ENCODE peak calls at places on chromosomes 12 and 14, in four cellular contexts. S is thyroid gland; R is upper lobe of right lung; D is CD8-positive, alpha-beta T cell. F is an unnamed sample. For H3K36me3, the result is how much of the 10 kb centered on the place peaks cover.

GRCh38 chr12:50314629-50315312 is 31.5 kb upstream of the LIMA1 start:
- DNase-seq in S (no peak), R (no peak), D (no peak), F (no peak)

GRCh38 chr14:101820283-101820798 is 58.8 kb downstream of the PPP2R5C start:
- DNase-seq in S (no peak), R (no peak), D (no peak), F (no peak)

GRCh38 chr14:30928462-30928861 is 54.1 kb downstream of the COCH start:
- DNase-seq in S (no peak), R (no peak), D (no peak), F (no peak)

GRCh38 chr12:81022531-81022930 is 55.3 kb upstream of the ACSS3 start:
- DNase-seq in S (no peak), R (no peak), D (no peak), F (no peak)

GRCh38 chr12:120767071-120768024 is 41.7 kb downstream of the ACADS start:
- DNase-seq in S (peak), R (no peak), D (no peak), F (no peak)

GRCh38 chr12:30794020-30794419 is 39.3 kb upstream of the CAPRIN2 start:
- DNase-seq in S (no peak), R (no peak), D (no peak), F (no peak)

GRCh38 chr14:79586401-79586800 is 624.9 kb downstream of the DIO2 start:
- DNase-seq in S (peak), R (peak), D (no peak), F (no peak)

GRCh38 chr14:74918380-74918779 is 4.7 kb downstream of the RPS6KL1 start:
- DNase-seq in S (no peak), R (no peak), D (no peak), F (no peak)

GRCh38 chr14:54814076-54814475 is 88.5 kb downstream of the GCH1 start:
- DNase-seq in S (no peak), R (no peak), D (no peak), F (no peak)

GRCh38 chr14:29016050-29016900 is 249.7 kb downstream of the FOXG1 start:
- DNase-seq in S (no peak), R (peak), D (no peak), F (no peak)

GRCh38 chr12:58433969-58434368 is 486.3 kb downstream of the LRIG3 start:
- DNase-seq in S (no peak), R (no peak), D (no peak), F (no peak)

GRCh38 chr12:51242896-51243295 is 4.3 kb downstream of the DAZAP2 start:
- DNase-seq in S (no peak), R (no peak), D (no peak), F (no peak)

GRCh38 chr12:4767181-4767580 is 47.0 kb downstream of the GALNT8 start:
- DNase-seq in S (no peak), R (no peak), D (no peak), F (no peak)

GRCh38 chr12:88237954-88238353 is 95.8 kb downstream of the TMTC3 start:
- DNase-seq in S (no peak), R (no peak), D (no peak), F (no peak)

GRCh38 chr14:102086346-102086971 is 385 bp downstream of the HSP90AA1 start:
- DNase-seq in S (peak), R (no peak), D (peak), F (no peak)

DNA sequence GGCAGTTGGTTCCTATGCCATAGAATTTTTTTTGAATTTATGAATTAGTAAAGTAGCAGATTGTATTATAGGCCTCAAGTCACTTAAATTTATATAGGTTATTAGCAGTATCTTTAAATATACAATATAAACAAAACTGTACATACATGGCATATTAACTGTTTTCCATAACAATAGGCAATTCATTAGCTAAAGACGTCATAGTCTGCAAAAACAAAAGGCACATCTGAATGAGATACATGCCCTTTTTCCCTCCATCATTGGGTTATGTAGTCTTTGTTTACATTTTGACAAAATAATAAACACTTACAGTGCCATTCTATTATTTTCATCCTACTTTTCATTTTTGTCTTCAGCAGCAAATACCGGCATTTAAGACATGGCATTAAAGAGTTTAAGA is 1.1 kb upstream of the VCPKMT start:
- DNase-seq in S (no peak), R (no peak), D (no peak), F (no peak)
- H3K36me3 ChIP-seq in S (under half), R (under half), D (under half), F (under half)

DNA sequence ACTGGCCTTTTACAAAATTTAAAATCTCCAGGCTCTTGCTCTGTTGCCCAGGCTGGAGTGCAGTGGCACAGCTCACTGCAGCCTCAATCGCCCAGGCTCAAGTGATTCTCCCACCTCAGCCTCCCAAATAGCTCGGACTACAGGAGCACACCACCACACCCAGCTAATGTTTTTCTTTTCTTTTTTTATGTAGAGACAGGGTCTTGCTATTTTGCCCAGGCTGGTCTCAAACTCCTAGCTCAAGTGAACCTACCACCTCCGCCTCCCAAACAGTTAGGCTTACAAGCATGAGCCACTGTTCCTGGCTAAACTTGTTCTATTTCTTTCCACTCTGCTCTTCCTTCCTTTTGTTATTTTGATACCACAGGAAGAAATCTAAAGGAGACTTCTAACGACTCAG is 15.2 kb downstream of the SYNJ2BP start:
- DNase-seq in S (no peak), R (no peak), D (no peak), F (no peak)
- H3K27ac ChIP-seq in S (no peak), R (no peak), D (no peak), F (no peak)

GRCh38 chr12:3326156-3326849 is 164.7 kb upstream of the PRMT8 start:
- DNase-seq in S (no peak), R (no peak), D (no peak), F (no peak)
- TF ChIP-seq CTCF in S (no peak), R (no peak), D (no peak), F (no peak)

DNA sequence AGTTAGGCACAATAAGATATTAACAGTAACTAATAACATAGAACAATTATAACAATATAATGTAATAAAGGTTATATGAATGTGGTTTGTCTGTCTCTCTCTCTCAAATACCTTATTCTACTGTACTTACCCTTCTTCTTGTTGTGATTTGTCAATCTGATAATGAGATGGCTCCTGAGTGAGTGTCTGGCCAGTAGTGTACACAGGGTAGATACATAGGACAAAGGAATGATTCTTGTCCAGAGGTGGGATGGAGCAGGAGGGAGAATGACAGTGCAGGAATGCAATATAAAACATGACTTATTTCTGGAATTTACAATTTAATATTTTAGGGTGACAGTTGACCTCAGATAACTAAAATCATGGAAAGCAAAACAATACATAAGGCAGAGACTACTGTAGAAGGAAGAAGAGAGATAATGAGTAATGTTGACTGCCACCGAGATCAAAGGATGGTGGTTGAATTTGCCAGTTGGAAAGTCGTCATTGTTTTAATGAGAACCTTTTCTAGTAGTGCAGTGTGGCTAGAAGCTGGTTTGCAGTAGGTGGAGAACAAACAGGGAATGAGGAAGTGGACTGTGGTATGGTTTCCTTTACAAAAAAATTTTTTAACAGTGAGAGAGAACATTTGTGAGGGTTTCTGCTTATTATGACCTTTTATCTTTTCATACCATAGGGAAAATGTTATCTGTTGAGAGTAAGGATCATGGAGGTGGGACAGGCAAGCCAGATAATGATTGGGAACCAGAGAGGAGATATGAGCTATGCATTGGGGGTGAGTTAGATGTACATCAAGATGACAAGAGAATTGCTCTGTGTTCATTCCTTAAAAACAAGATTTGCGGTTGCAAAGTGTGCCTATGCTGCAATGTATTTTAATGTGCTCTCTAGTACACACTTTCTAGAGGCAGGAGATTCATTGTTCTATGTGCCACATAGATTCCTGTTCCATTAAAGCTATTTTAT is 458.3 kb downstream of the BTG1 start:
- DNase-seq in S (no peak), R (no peak), D (no peak), F (no peak)
- H3K36me3 ChIP-seq in S (under half), R (under half), D (under half), F (under half)

DNA sequence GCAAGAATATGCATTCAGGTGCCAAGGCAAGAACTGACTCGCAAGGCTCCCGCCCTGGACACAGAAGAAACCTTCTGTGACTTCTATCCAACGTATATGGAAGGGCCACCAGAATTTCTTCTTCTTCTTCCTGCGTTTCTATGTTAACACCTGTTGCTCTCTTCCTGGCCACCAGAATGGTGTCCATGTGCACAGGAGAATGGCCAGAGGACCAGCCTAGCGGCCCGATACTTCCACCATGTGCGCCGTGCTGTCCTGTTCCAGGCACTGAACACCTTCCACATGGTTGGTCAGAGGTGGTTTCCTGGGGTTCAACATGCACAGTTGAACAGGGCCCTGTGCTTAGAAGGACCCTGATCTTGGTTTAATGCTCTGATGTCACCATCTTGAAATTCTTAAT is 455.8 kb downstream of the BCL11B start:
- DNase-seq in S (no peak), R (no peak), D (no peak), F (no peak)
- H3K27ac ChIP-seq in S (no peak), R (no peak), D (no peak), F (no peak)

GRCh38 chr12:92145481-92145730 is 240 bp downstream of the BTG1 start:
- DNase-seq in S (no peak), R (no peak), D (no peak), F (no peak)

GRCh38 chr12:92143280-92143679 is 2.4 kb downstream of the BTG1 start:
- DNase-seq in S (no peak), R (no peak), D (no peak), F (no peak)

GRCh38 chr12:92144045-92144630 is 1.5 kb downstream of the BTG1 start:
- DNase-seq in S (peak), R (peak), D (peak), F (peak)

GRCh38 chr12:92145731-92146496 is at the start of gene BTG1:
- DNase-seq in S (peak), R (peak), D (peak), F (peak)

GRCh38 chr12:92144631-92145480 is 790 bp downstream of the BTG1 start:
- DNase-seq in S (peak), R (peak), D (peak), F (peak)
- TF ChIP-seq CTCF in S (no peak), R (no peak), D (no peak), F (peak)

F was measured in right atrium auricular region.